ENCODE peak calls at places on chromosome 18, in seven cellular contexts. D, U, F, L, H, V and X are unnamed samples.

GRCh38 chr18:6677086-6677485 is 52.4 kb upstream of the ARHGAP28 start:
- DNase-seq in D (no peak), U (no peak), F (no peak), L (no peak), H (no peak), V (no peak), X (no peak)

GRCh38 chr18:63779386-63779785 is 4.2 kb downstream of the SERPINB7 start:
- DNase-seq in D (peak), U (no peak), F (no peak), L (no peak), H (no peak), V (no peak), X (no peak)

GRCh38 chr18:56861244-56861643 is 210.1 kb downstream of the WDR7 start:
- DNase-seq in D (no peak), U (no peak), F (peak), L (no peak), H (no peak), V (no peak), X (no peak)

GRCh38 chr18:27181726-27182125 is 3.4 kb downstream of the CHST9 start:
- DNase-seq in D (no peak), U (no peak), F (no peak), L (no peak), H (no peak), V (no peak), X (no peak)

GRCh38 chr18:3511980-3512379 is 62.0 kb downstream of the TGIF1 start:
- DNase-seq in D (peak), U (peak), F (peak), L (no peak), H (no peak), V (peak), X (peak)

GRCh38 chr18:76999077-76999476 is 133.5 kb downstream of the MBP start:
- DNase-seq in D (no peak), U (no peak), F (no peak), L (no peak), H (no peak), V (no peak), X (no peak)

GRCh38 chr18:56009451-56009850 is 421.5 kb upstream of the TCF4 start:
- DNase-seq in D (peak), U (no peak), F (no peak), L (no peak), H (no peak), V (no peak), X (peak)

GRCh38 chr18:74063023-74063422 is 84.6 kb downstream of the FBXO15 start:
- DNase-seq in D (no peak), U (no peak), F (no peak), L (peak), H (no peak), V (no peak), X (no peak)

GRCh38 chr18:2030647-2031046 is 540.7 kb downstream of the METTL4 start:
- DNase-seq in D (no peak), U (no peak), F (no peak), L (no peak), H (no peak), V (no peak), X (no peak)

GRCh38 chr18:79857082-79857661 is 59.4 kb downstream of the KCNG2 start:
- DNase-seq in D (peak), U (peak), F (no peak), L (no peak), H (no peak), V (peak), X (peak)

GRCh38 chr18:50190926-50191325 is 4.0 kb downstream of the MYO5B start:
- DNase-seq in D (peak), U (peak), F (no peak), L (no peak), H (no peak), V (no peak), X (peak)

DNA sequence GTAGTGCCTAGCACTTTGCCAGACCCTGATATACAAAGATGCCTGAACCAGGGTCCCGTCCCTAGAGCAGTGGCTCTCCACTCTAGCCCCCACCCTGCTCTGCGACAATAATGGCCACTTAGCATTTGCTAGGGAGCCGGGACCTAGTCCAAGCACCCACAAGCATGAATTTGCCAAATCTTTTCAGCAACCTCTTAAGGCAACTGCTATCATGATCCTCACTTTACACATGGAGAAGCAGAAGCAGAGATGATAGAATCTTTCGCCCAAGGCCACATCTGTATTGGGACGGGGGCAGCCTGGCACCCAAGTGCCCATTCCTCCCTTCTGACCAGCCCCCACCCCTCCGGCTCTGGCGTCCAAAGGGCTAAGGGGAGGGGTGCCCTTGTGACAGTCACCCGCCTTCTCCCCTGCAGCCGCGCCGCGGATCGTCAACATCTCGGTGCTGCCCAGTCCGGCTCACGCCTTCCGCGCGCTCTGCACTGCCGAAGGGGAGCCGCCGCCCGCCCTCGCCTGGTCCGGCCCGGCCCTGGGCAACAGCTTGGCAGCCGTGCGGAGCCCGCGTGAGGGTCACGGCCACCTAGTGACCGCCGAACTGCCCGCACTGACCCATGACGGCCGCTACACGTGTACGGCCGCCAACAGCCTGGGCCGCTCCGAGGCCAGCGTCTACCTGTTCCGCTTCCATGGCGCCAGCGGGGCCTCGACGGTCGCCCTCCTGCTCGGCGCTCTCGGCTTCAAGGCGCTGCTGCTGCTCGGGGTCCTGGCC is 13.0 kb downstream of the SIGLEC15 start:
- DNase-seq in D (no peak), U (no peak), F (no peak), L (no peak), H (no peak), V (no peak), X (peak)
- TF ChIP-seq EZH2 in D (no peak), U (no peak), F (no peak), L (no peak), H (no peak), V (no peak), X (no peak)

DNA sequence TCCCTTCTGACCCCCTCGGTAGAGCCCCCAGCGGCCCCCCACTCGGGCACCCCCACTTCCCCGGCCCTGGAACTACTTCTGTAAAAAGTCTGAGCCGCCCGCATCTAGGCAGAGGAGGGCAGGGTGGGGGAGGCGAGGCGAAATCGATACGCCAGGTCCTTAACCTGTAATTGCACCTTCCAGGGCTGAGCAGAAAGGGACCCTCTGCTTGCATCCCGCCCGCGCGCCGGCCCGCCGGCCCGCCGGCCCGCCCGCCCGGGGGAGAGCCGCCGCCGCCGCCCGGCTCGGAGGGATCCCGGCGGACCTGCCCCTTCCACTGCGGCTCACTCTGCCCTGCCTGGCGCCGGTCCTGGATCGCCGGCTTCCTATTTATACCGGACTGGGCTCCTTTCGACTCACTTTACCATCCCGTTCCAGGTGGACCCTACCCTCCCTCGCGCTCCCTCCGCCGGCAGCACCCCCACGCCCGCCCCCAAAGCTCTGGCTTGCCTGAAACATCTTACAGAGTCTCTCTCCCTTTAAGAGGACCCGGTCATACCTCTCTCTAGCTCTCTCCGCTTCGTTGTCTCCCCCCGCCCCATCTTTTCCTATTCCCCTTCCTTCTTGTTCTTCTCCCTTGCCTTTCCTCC is 838 bp downstream of the KLHL14 start:
- DNase-seq in D (no peak), U (no peak), F (peak), L (no peak), H (no peak), V (no peak), X (peak)
- TF ChIP-seq EZH2 in D (no peak), U (no peak), F (no peak), L (no peak), H (no peak), V (no peak), X (peak)

DNA sequence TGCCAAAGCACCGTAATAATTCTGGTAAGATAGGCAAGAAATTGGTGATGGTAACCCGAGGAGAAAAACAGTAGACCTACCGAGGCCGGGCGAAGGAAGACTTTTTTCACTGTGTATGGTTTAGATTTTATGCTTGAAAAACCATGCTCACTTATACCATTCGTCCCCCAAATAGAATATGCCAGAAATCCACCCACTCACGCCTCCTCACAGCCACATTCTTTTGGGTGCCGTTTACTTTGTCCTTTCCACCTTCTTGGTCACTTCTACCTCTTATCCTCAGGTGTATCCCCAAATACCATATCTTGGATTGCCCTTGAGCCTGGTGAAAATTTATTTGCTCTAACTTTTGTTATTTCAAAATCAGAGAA is 8.1 kb downstream of the GATA6 start:
- DNase-seq in D (no peak), U (no peak), F (no peak), L (no peak), H (no peak), V (no peak), X (no peak)
- TF ChIP-seq EZH2 in D (no peak), U (no peak), F (no peak), L (no peak), H (no peak), V (no peak), X (no peak)

GRCh38 chr18:34978533-34978893 is 62.7 kb upstream of the MAPRE2 start:
- DNase-seq in D (no peak), U (no peak), F (no peak), L (no peak), H (no peak), V (no peak), X (no peak)

GRCh38 chr18:34976534-34976898 is 64.7 kb upstream of the MAPRE2 start:
- DNase-seq in D (no peak), U (no peak), F (no peak), L (no peak), H (no peak), V (no peak), X (no peak)

GRCh38 chr18:34977787-34978532 is 63.3 kb upstream of the MAPRE2 start:
- DNase-seq in D (peak), U (no peak), F (peak), L (no peak), H (peak), V (peak), X (peak)

GRCh38 chr18:34976084-34976483 is 65.1 kb upstream of the MAPRE2 start:
- DNase-seq in D (no peak), U (no peak), F (no peak), L (no peak), H (no peak), V (no peak), X (no peak)

GRCh38 chr18:34976899-34977786 is 64.1 kb upstream of the MAPRE2 start:
- DNase-seq in D (no peak), U (no peak), F (peak), L (peak), H (peak), V (peak), X (peak)
- TF ChIP-seq EZH2 in D (peak), U (peak), F (no peak), L (no peak), H (no peak), V (no peak), X (peak)

GRCh38 chr18:498901-499300 is 1.6 kb downstream of the COLEC12 start:
- DNase-seq in D (no peak), U (no peak), F (no peak), L (no peak), H (no peak), V (no peak), X (peak)

GRCh38 chr18:500556-501405 is at the start of gene COLEC12:
- DNase-seq in D (no peak), U (no peak), F (peak), L (peak), H (no peak), V (no peak), X (peak)

GRCh38 chr18:501406-501714 is 859 bp upstream of the COLEC12 start:
- DNase-seq in D (no peak), U (no peak), F (no peak), L (no peak), H (no peak), V (no peak), X (no peak)

GRCh38 chr18:500230-500555 is 308 bp downstream of the COLEC12 start:
- DNase-seq in D (peak), U (no peak), F (peak), L (no peak), H (no peak), V (no peak), X (no peak)

DNA sequence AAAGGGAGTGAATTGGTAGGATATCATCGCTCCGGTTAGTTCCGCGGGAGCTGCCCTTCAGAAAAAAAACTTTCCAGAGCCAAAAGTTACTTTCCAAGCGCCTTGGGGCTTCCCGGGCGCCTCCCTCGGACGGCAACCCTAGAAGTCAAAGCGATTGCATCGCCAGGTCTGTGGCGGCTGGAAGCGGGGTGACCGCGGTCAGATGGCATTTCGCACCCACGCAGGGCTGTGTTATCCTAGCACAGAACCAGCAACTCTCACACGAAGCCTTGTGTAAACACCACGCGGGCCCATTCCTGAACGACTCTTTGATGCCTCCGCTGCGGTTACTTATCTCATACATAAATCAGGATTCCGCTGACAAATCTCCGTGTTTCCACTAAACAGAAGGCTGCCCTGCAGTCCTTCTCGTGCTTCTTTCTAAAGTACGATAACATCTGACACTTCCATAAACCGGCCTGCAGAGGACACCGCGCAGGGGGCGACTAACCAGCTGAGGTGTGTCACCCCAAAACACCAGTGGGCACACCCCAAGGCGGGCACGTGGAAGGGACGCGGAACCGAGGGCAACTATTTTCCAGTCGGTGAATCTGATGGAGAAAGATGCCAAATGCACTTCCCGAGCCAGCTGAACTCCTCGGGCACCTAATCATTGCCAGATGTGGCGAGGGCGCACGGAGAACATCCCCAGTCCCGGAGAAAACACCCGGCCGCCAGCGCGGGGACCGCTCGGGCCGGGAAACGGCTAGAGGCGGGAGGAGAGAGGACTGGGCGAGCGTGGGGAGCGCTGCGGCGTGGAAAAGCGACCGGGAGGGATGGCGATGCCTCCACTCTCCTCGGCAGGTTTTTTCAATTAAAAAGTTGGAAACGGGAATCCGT is 911 bp downstream of the COLEC12 start:
- DNase-seq in D (peak), U (peak), F (peak), L (no peak), H (no peak), V (peak), X (peak)
- TF ChIP-seq EZH2 in D (peak), U (no peak), F (peak), L (no peak), H (no peak), V (no peak), X (no peak)

DNA sequence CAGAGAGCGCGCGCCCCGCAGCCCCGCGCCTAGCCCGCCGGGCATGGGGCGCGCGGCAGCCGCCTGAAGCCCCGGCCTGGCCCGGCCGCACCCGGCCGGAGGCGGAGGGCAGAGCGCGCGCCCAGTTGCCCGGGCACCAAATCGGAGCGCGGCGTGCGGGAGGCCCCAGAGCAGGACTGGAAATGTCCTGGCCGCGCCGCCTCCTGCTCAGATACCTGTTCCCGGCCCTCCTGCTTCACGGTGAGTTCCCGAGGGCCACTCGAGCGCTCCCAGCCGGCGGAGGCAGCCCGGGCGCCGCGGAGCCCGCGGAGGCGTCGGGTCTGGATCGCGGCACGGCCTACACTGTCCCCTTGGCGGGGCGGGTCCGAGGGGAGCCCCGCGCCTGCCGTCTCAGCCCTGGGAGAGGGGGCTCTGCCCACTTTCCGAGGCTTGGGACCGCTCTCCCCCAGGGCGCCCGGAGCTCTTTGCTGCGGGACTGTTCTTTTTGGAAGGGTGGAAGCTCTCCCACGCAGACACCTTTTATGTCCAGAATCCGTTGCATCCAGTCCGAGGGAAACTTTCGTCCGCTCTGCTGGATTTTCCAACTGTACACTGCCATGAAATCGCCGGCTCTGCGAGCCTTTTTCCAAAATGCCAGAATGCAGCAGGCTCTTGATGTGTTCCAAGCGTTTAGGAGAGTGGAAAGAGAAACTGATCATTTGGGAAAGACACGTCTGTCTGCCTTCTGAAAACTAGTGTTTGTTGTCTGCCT is 540 bp downstream of the APCDD1 start:
- DNase-seq in D (peak), U (no peak), F (peak), L (no peak), H (peak), V (peak), X (peak)
- TF ChIP-seq EZH2 in D (no peak), U (no peak), F (no peak), L (no peak), H (no peak), V (peak), X (no peak)

GRCh38 chr18:37565138-37565984 is at the start of gene CELF4:
- DNase-seq in D (peak), U (no peak), F (peak), L (no peak), H (no peak), V (peak), X (peak)

GRCh38 chr18:37567994-37568359 is 2.4 kb upstream of the CELF4 start:
- DNase-seq in D (no peak), U (no peak), F (no peak), L (no peak), H (no peak), V (no peak), X (no peak)

GRCh38 chr18:37567061-37567993 is 1.7 kb upstream of the CELF4 start:
- DNase-seq in D (no peak), U (no peak), F (no peak), L (no peak), H (no peak), V (no peak), X (peak)

GRCh38 chr18:37565985-37566478 is 434 bp upstream of the CELF4 start:
- DNase-seq in D (peak), U (no peak), F (peak), L (no peak), H (no peak), V (peak), X (peak)

GRCh38 chr18:37566479-37567060 is 972 bp upstream of the CELF4 start:
- DNase-seq in D (no peak), U (no peak), F (no peak), L (no peak), H (no peak), V (no peak), X (peak)
- TF ChIP-seq EZH2 in D (peak), U (peak), F (no peak), L (no peak), H (no peak), V (no peak), X (peak)

GRCh38 chr18:13218376-13219011 is at the start of gene LDLRAD4:
- DNase-seq in D (no peak), U (no peak), F (peak), L (no peak), H (no peak), V (no peak), X (peak)

GRCh38 chr18:13217971-13218375 is 587 bp upstream of the LDLRAD4 start:
- DNase-seq in D (no peak), U (no peak), F (no peak), L (peak), H (no peak), V (no peak), X (no peak)

GRCh38 chr18:13216092-13216582 is 2.4 kb upstream of the LDLRAD4 start:
- DNase-seq in D (peak), U (peak), F (peak), L (no peak), H (peak), V (peak), X (peak)

GRCh38 chr18:13217466-13217961 is 1.0 kb upstream of the LDLRAD4 start:
- DNase-seq in D (peak), U (peak), F (peak), L (peak), H (peak), V (no peak), X (peak)

DNA sequence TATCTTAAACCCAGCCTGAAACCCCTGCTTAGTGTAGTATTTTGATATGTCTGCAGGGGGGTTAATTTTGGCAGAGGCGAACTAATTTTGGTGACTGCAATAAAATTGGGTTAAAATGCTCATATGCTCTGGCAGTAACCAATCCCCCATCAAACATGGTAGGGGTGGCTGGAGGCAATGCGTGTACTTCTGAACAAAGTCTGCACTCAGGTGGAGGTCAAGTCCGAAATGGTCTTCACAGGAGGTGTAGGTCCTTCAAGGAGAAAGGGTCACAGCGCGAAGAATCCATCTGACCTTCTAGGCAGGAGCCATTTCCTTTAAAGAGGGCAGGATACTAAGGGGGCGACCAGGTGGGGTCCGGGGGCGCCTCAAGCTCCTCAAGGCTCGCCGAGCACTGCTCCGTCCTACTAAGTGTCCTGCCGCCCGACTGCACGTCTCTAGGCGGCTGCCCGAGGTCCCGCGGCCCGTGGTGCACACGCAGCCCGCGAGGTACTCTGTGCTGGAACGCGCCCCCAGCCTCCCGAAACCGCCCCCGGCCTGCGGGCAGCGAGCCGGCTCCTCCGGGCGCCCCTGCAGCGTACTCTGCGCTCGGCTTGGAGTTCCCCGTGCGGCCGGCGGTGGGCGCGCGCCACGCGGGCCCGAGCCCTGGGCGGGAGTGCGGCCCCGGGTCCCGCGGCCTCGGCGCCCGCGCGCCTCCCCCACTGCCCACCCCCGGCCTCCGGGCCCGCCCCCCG is 1.7 kb upstream of the LDLRAD4 start:
- DNase-seq in D (no peak), U (no peak), F (peak), L (peak), H (peak), V (no peak), X (peak)
- TF ChIP-seq EZH2 in D (peak), U (no peak), F (no peak), L (no peak), H (no peak), V (peak), X (peak)